ENCODE peak calls at places on chromosome 4, in six cellular contexts. H is thoracic aorta, V is tibial artery, U is lower lobe of right lung, E is Karpas-422, B is H9. M is an unnamed sample.

GRCh38 chr4:102036619-102037376 is 246.3 kb downstream of the BANK1 start:
- DNase-seq in B (no peak), V (no peak), U (no peak), E (no peak), H (no peak), M (no peak)

GRCh38 chr4:83238393-83238792 is 46.2 kb downstream of the COQ2 start:
- DNase-seq in V (no peak), B (no peak), E (no peak), H (no peak), U (no peak), M (no peak)

GRCh38 chr4:189021831-189022230 is 882.6 kb downstream of the TRIML1 start:
- DNase-seq in V (no peak), H (no peak), B (peak; percentile 51), U (no peak), E (peak; percentile 51), M (no peak)

GRCh38 chr4:169912996-169913395 is 113.2 kb downstream of the MFAP3L start:
- DNase-seq in B (no peak), V (no peak), U (no peak), H (no peak), E (no peak), M (no peak)

GRCh38 chr4:186839122-186840037 is 115.7 kb upstream of the FAT1 start:
- DNase-seq in V (peak; percentile 70), E (peak; percentile 42), H (no peak), U (no peak), B (no peak), M (peak; percentile 42)

GRCh38 chr4:74190919-74191397 is 33.0 kb downstream of the MTHFD2L start:
- DNase-seq in B (no peak), V (no peak), H (no peak), U (no peak), E (no peak), M (no peak)

GRCh38 chr4:156949373-156949814 is 22.2 kb downstream of the PDGFC start:
- DNase-seq in H (no peak), B (no peak), V (no peak), E (no peak), U (no peak), M (no peak)

GRCh38 chr4:2007804-2008670 is 737 bp downstream of the NELFA start:
- DNase-seq in E (peak; percentile 39), V (no peak), U (peak; percentile 53), B (no peak), H (no peak), M (peak; percentile 80)

GRCh38 chr4:183878571-183878970 is 26.5 kb upstream of the STOX2 start:
- DNase-seq in B (no peak), V (no peak), U (no peak), E (no peak), H (no peak), M (no peak)

GRCh38 chr4:35228318-35228717 is 1016.0 kb downstream of the ARAP2 start:
- DNase-seq in E (no peak), U (no peak), B (no peak), V (no peak), H (no peak), M (no peak)

GRCh38 chr4:6194458-6195195 is 5.7 kb downstream of the JAKMIP1 start:
- DNase-seq in H (no peak), E (no peak), B (no peak), V (peak; percentile 38), U (no peak), M (no peak)

GRCh38 chr4:147340547-147341225 is 140.2 kb upstream of the EDNRA start:
- DNase-seq in E (no peak), B (no peak), H (no peak), U (no peak), V (no peak), M (no peak)

GRCh38 chr4:152352645-152353116 is 183.2 kb downstream of the FBXW7 start:
- DNase-seq in U (no peak), B (peak; percentile 33), E (peak; percentile 87), H (no peak), V (peak; percentile 72), M (peak; percentile 32)

GRCh38 chr4:133316874-133317273 is 167.8 kb downstream of the PCDH10 start:
- DNase-seq in E (no peak), H (no peak), V (no peak), U (no peak), B (no peak), M (no peak)

GRCh38 chr4:80126435-80126834 is 53.4 kb upstream of the ANTXR2 start:
- DNase-seq in E (no peak), H (no peak), V (no peak), U (no peak), B (no peak), M (no peak)

GRCh38 chr4:33482773-33483172 is 2761.5 kb downstream of the ARAP2 start:
- DNase-seq in U (no peak), E (no peak), B (no peak), V (no peak), H (no peak), M (no peak)

GRCh38 chr4:102736636-102737549 is 23.9 kb downstream of the MANBA start:
- DNase-seq in H (no peak), V (no peak), U (no peak), B (peak; percentile 62), E (no peak), M (no peak)

GRCh38 chr4:21888195-21888976 is 60.2 kb downstream of the KCNIP4 start:
- DNase-seq in B (no peak), V (no peak), E (no peak), U (no peak), H (no peak), M (no peak)

GRCh38 chr4:58587856-58588255 is 1477.7 kb upstream of the IGFBP7 start:
- DNase-seq in E (no peak), B (no peak), H (no peak), U (no peak), V (no peak), M (no peak)

DNA sequence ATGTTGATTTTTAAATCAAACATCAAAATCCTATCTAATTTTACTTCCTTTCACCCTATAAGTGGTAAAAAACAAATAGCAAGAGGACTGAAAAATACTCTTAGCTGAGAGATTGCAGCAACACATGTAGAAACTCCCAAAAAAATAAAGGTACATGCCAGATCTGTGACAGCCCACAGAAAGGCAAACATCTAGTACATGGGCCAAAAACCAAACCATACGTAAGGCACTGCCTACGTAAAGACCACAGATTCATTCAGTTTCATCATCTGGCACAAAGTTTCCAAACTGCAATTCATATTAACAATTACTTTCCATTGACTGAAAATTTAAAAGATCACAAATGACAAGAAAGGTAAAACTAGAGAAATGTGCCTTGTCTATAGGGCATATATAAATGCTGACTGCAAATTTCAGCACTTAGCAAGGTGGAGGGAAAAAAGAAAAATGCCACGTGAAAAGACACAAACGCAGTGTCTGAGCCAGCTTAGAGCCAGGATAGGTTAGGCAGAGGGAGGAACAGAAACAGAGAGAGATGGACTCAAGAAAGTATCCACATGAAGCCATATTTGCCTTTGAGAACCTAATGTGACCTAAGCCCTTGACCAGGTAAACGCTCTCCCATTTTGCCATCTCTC is 88.1 kb downstream of the TSPAN5 start:
- DNase-seq in E (no peak), H (no peak), U (no peak), V (no peak), B (no peak), M (no peak)
- H3K4me1 ChIP-seq in E (no peaks in the 10 kb centered on the region), H (peaks cover 5% of the 10 kb centered on the region), U (no peaks in the 10 kb centered on the region), V (no peaks in the 10 kb centered on the region), B (peaks cover 7% of the 10 kb centered on the region), M (no peaks in the 10 kb centered on the region)

GRCh38 chr4:88162636-88163035 is 4.2 kb upstream of the ABCG2 start:
- DNase-seq in B (no peak), E (no peak), H (no peak), U (no peak), V (no peak), M (no peak)

GRCh38 chr4:88163286-88163685 is 4.8 kb upstream of the ABCG2 start:
- DNase-seq in B (no peak), E (no peak), H (no peak), U (no peak), V (no peak), M (no peak)

GRCh38 chr4:88158038-88158359 is 440 bp downstream of the ABCG2 start:
- DNase-seq in U (no peak), B (no peak), V (no peak), E (no peak), H (no peak), M (no peak)

GRCh38 chr4:88158360-88159136 is at the start of gene ABCG2:
- DNase-seq in B (peak; percentile 78), U (peak; percentile 68), E (no peak), H (no peak), V (no peak), M (peak; percentile 39)

DNA sequence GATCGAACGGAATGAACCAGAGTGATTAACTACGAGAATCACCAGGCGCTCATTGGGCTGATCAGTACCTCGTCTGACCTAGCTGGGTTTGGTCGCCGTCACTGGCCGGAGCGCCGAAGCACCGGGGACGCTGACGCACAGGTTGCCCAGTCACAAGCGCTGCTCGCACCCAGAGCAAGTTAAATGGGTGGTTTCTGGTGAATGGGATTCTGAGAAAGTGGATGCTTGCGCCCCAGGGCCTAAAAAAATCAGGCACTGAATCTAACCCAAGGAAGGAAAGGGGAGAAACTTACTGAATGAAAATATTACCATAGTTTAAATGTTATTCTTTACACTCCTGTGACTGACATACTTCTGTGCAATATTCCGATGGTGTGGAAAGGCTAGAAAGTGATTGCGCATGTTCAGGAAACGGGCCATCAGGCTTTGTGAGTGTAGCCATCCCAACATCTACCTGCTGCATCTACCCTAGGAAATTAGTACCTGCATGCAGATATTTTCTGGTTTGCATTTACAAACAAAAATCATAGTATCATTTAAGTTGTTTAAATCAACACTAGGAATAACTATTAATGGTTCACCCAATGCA is 792 bp upstream of the ABCG2 start:
- DNase-seq in H (no peak), U (peak; percentile 60), E (no peak), V (no peak), B (peak; percentile 84), M (peak; percentile 39)
- H3K27ac ChIP-seq in H (no peak overlapping the region), U (peak overlapping the region; percentile 72), E (no peak overlapping the region), V (no peak overlapping the region), B (no peak overlapping the region), M (peak overlapping the region; percentile 18)

GRCh38 chr4:85708468-85708867 is 233.5 kb downstream of the ARHGAP24 start:
- DNase-seq in U (no peak), H (no peak), E (no peak), B (no peak), V (no peak), M (no peak)

GRCh38 chr4:85717847-85718246 is 242.9 kb downstream of the ARHGAP24 start:
- DNase-seq in U (no peak), B (no peak), V (no peak), E (no peak), H (no peak), M (no peak)

GRCh38 chr4:85717366-85717765 is 242.4 kb downstream of the ARHGAP24 start:
- DNase-seq in E (no peak), H (no peak), U (no peak), B (no peak), V (no peak), M (no peak)

GRCh38 chr4:85715996-85716737 is 241.2 kb downstream of the ARHGAP24 start:
- DNase-seq in E (no peak), U (no peak), B (no peak), H (no peak), V (no peak), M (no peak)

DNA sequence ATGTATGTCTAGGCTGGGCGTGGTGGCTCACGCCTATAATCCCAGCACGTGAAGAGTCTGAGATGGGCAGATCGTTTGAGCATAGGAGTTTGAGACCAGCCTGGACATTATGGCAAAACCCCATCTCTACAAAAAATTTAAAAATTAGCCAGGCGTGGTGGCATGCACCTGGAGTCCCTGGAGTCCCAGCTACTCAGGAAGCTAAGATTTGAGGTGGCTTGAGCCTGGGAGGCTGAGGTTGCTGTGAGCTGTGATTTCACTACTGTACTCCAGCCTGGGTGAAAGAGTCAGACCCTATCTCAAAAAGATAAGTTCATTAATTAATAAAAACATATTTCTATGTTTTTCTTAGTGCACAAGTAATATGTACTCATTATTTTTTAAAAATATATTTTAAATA is 238.1 kb downstream of the ARHGAP24 start:
- DNase-seq in B (no peak), H (no peak), E (peak; percentile 47), U (no peak), V (no peak), M (no peak)
- H3K4me1 ChIP-seq in B (no peaks in the 10 kb centered on the region), H (no peaks in the 10 kb centered on the region), E (peaks cover 56% of the 10 kb centered on the region), U (no peaks in the 10 kb centered on the region), V (no peaks in the 10 kb centered on the region), M (no peaks in the 10 kb centered on the region)

GRCh38 chr4:158914178-158914577 is 145.4 kb downstream of the FNIP2 start:
- DNase-seq in E (no peak), B (no peak), U (no peak), H (no peak), V (no peak), M (no peak)
- H3K27ac ChIP-seq in E (no peak overlapping the region), B (no peak overlapping the region), U (no peak overlapping the region), H (peak overlapping the region; percentile 92), V (peak overlapping the region; percentile 56), M (no peak overlapping the region)

M was measured in left lung.